ENCODE peak calls at places on chromosomes 13 and 19, in four cellular contexts. One of them, this sample, is unnamed.

GRCh38 chr13:25929816-25930215 is 122.0 kb downstream of the SHISA2 start:
- DNase-seq in IMR-90: no peak
- DNase-seq in ascending aorta: no peak
- DNase-seq in choroid plexus epithelial cell: no peak
- DNase-seq in this sample: no peak

GRCh38 chr19:20247016-20247683 is 80.1 kb downstream of the ZNF486 start:
- DNase-seq in ascending aorta: no peak
- DNase-seq in IMR-90: no peak
- DNase-seq in choroid plexus epithelial cell: peak
- DNase-seq in this sample: no peak

GRCh38 chr13:108154421-108154858 is 60.9 kb downstream of the LIG4 start:
- DNase-seq in choroid plexus epithelial cell: peak
- DNase-seq in ascending aorta: no peak
- DNase-seq in IMR-90: no peak
- DNase-seq in this sample: no peak

GRCh38 chr13:46586766-46587509 is 34.0 kb downstream of the LRCH1 start:
- DNase-seq in ascending aorta: no peak
- DNase-seq in IMR-90: no peak
- DNase-seq in choroid plexus epithelial cell: no peak
- DNase-seq in this sample: no peak

GRCh38 chr19:33529094-33529676 is 7.6 kb upstream of the PEPD start:
- DNase-seq in choroid plexus epithelial cell: no peak
- DNase-seq in ascending aorta: no peak
- DNase-seq in IMR-90: no peak
- DNase-seq in this sample: no peak

GRCh38 chr13:48559638-48560320 is 26.9 kb upstream of the RCBTB2 start:
- DNase-seq in ascending aorta: no peak
- DNase-seq in choroid plexus epithelial cell: peak
- DNase-seq in IMR-90: peak
- DNase-seq in this sample: no peak

GRCh38 chr13:110023729-110024645 is 237.6 kb upstream of the IRS2 start:
- DNase-seq in ascending aorta: peak
- DNase-seq in choroid plexus epithelial cell: peak
- DNase-seq in IMR-90: peak
- DNase-seq in this sample: no peak

GRCh38 chr13:27037171-27037570 is 134.4 kb downstream of the USP12 start:
- DNase-seq in ascending aorta: no peak
- DNase-seq in choroid plexus epithelial cell: no peak
- DNase-seq in IMR-90: no peak
- DNase-seq in this sample: no peak

GRCh38 chr19:33435706-33436359 is 62.3 kb downstream of the CEBPG start:
- DNase-seq in ascending aorta: no peak
- DNase-seq in choroid plexus epithelial cell: no peak
- DNase-seq in IMR-90: no peak
- DNase-seq in this sample: no peak

GRCh38 chr13:70960841-70961443 is 852.7 kb upstream of the KLHL1 start:
- DNase-seq in choroid plexus epithelial cell: peak
- DNase-seq in IMR-90: peak
- DNase-seq in ascending aorta: no peak
- DNase-seq in this sample: no peak

GRCh38 chr19:10864538-10864899 is 6.8 kb upstream of the CARM1 start:
- DNase-seq in choroid plexus epithelial cell: peak
- DNase-seq in ascending aorta: peak
- DNase-seq in IMR-90: peak
- DNase-seq in this sample: no peak

GRCh38 chr13:114143806-114144605 is 11.6 kb upstream of the RASA3 start:
- DNase-seq in IMR-90: no peak
- DNase-seq in ascending aorta: no peak
- DNase-seq in choroid plexus epithelial cell: no peak
- DNase-seq in this sample: no peak

GRCh38 chr13:29936051-29936813 is 85.8 kb upstream of the UBL3 start:
- DNase-seq in ascending aorta: no peak
- DNase-seq in IMR-90: no peak
- DNase-seq in choroid plexus epithelial cell: no peak
- DNase-seq in this sample: no peak

GRCh38 chr13:79749985-79750551 is 269.1 kb downstream of the NDFIP2 start:
- DNase-seq in choroid plexus epithelial cell: peak
- DNase-seq in IMR-90: peak
- DNase-seq in ascending aorta: peak
- DNase-seq in this sample: no peak

GRCh38 chr13:29901714-29902631 is 51.6 kb upstream of the UBL3 start:
- DNase-seq in ascending aorta: no peak
- DNase-seq in choroid plexus epithelial cell: peak
- DNase-seq in IMR-90: peak
- DNase-seq in this sample: no peak

GRCh38 chr13:36418022-36418805 is 14.1 kb upstream of the CCNA1 start:
- DNase-seq in choroid plexus epithelial cell: peak
- DNase-seq in IMR-90: peak
- DNase-seq in ascending aorta: no peak
- DNase-seq in this sample: no peak

GRCh38 chr13:36453518-36453917 is 21.2 kb downstream of the CCNA1 start:
- DNase-seq in choroid plexus epithelial cell: peak
- DNase-seq in ascending aorta: no peak
- DNase-seq in IMR-90: peak
- DNase-seq in this sample: no peak

GRCh38 chr19:41174297-41174928 is 18.6 kb upstream of the CYP2S1 start:
- DNase-seq in ascending aorta: no peak
- DNase-seq in IMR-90: no peak
- DNase-seq in choroid plexus epithelial cell: no peak
- DNase-seq in this sample: no peak

GRCh38 chr19:46813570-46814358 is 25.4 kb upstream of the SLC1A5 start:
- DNase-seq in IMR-90: peak
- DNase-seq in ascending aorta: peak
- DNase-seq in choroid plexus epithelial cell: peak
- DNase-seq in this sample: no peak

GRCh38 chr13:101529419-101529818 is 76.9 kb downstream of the ITGBL1 start:
- DNase-seq in ascending aorta: peak
- DNase-seq in choroid plexus epithelial cell: peak
- DNase-seq in IMR-90: peak
- DNase-seq in this sample: no peak

GRCh38 chr13:78602561-78603239 is 652 bp downstream of the POU4F1 start:
- DNase-seq in choroid plexus epithelial cell: no peak
- DNase-seq in ascending aorta: no peak
- DNase-seq in IMR-90: no peak
- DNase-seq in this sample: no peak

GRCh38 chr13:83352391-83352790 is 529.9 kb downstream of the SLITRK1 start:
- DNase-seq in choroid plexus epithelial cell: peak
- DNase-seq in ascending aorta: no peak
- DNase-seq in IMR-90: no peak
- DNase-seq in this sample: no peak

GRCh38 chr13:73533111-73533510 is 474.3 kb downstream of the KLF5 start:
- DNase-seq in IMR-90: no peak
- DNase-seq in ascending aorta: no peak
- DNase-seq in choroid plexus epithelial cell: no peak
- DNase-seq in this sample: no peak

GRCh38 chr19:48512504-48513288 is 1.1 kb upstream of the LMTK3 start:
- DNase-seq in IMR-90: no peak
- DNase-seq in choroid plexus epithelial cell: no peak
- DNase-seq in ascending aorta: no peak
- DNase-seq in this sample: no peak

GRCh38 chr13:24503376-24503690 is 9.2 kb downstream of the PARP4 start:
- DNase-seq in choroid plexus epithelial cell: no peak
- DNase-seq in IMR-90: no peak
- DNase-seq in ascending aorta: no peak
- DNase-seq in this sample: no peak

GRCh38 chr19:5983367-5983955 is 5.5 kb upstream of the RANBP3 start:
- DNase-seq in choroid plexus epithelial cell: no peak
- DNase-seq in ascending aorta: no peak
- DNase-seq in IMR-90: no peak
- DNase-seq in this sample: no peak

GRCh38 chr13:64725492-64725891 is 2504.6 kb downstream of the PCDH9 start:
- DNase-seq in ascending aorta: no peak
- DNase-seq in choroid plexus epithelial cell: no peak
- DNase-seq in IMR-90: no peak
- DNase-seq in this sample: no peak

GRCh38 chr19:1253514-1254080 is 5.2 kb downstream of the MIDN start:
- DNase-seq in choroid plexus epithelial cell: peak
- DNase-seq in IMR-90: peak
- DNase-seq in ascending aorta: no peak
- DNase-seq in this sample: no peak

GRCh38 chr19:41323430-41324125 is 13.6 kb downstream of the CCDC97 start:
- DNase-seq in choroid plexus epithelial cell: peak
- DNase-seq in ascending aorta: peak
- DNase-seq in IMR-90: peak
- DNase-seq in this sample: no peak

GRCh38 chr19:56765107-56765506 is 75.4 kb downstream of the PEG3 start:
- DNase-seq in ascending aorta: no peak
- DNase-seq in choroid plexus epithelial cell: no peak
- DNase-seq in IMR-90: no peak
- DNase-seq in this sample: no peak

GRCh38 chr13:51225034-51225433 is 2.8 kb downstream of the FAM124A start:
- DNase-seq in IMR-90: no peak
- DNase-seq in choroid plexus epithelial cell: peak
- DNase-seq in ascending aorta: no peak
- DNase-seq in this sample: no peak

GRCh38 chr19:33622809-33623511 is 1.2 kb downstream of the CHST8 start:
- DNase-seq in IMR-90: no peak
- DNase-seq in ascending aorta: no peak
- DNase-seq in choroid plexus epithelial cell: no peak
- DNase-seq in this sample: no peak

DNA sequence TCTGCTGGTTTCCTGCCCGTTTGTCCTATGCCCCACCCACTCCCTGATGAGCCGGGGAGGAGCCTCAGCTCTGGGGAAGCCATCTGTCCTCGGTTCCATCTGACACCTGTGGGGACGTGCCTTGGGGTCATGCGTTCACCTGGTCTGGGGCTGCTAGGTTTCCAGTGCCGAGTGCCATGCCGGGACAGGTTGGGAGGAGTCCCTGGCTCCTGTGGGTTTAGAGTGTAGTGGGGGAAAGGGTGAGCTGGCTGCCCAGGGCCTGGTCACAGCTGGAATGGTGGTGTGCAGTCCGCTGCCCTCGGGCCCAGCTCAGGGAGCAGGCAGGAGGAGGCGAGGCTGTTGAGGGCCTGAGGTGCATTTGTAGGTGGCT is 2.5 kb downstream of the KDM4B start:
- DNase-seq in ascending aorta: no peak
- DNase-seq in choroid plexus epithelial cell: peak
- DNase-seq in IMR-90: no peak
- DNase-seq in this sample: no peak
- H3K4me3 ChIP-seq in ascending aorta: peak
- H3K4me3 ChIP-seq in choroid plexus epithelial cell: peak
- H3K4me3 ChIP-seq in IMR-90: no peak
- H3K4me3 ChIP-seq in this sample: peak

GRCh38 chr19:19159534-19159933 is 10.5 kb downstream of the MEF2B start:
- DNase-seq in choroid plexus epithelial cell: no peak
- DNase-seq in IMR-90: no peak
- DNase-seq in ascending aorta: no peak
- DNase-seq in this sample: no peak
- H3K4me3 ChIP-seq in choroid plexus epithelial cell: no peak
- H3K4me3 ChIP-seq in IMR-90: no peak
- H3K4me3 ChIP-seq in ascending aorta: no peak
- H3K4me3 ChIP-seq in this sample: no peak

GRCh38 chr19:30339624-30340525 is 32.3 kb upstream of the ZNF536 start:
- DNase-seq in choroid plexus epithelial cell: no peak
- DNase-seq in ascending aorta: no peak
- DNase-seq in IMR-90: no peak
- DNase-seq in this sample: no peak

GRCh38 chr19:30341646-30342201 is 30.5 kb upstream of the ZNF536 start:
- DNase-seq in ascending aorta: no peak
- DNase-seq in IMR-90: no peak
- DNase-seq in choroid plexus epithelial cell: no peak
- DNase-seq in this sample: no peak

GRCh38 chr19:30342901-30343300 is 29.3 kb upstream of the ZNF536 start:
- DNase-seq in IMR-90: no peak
- DNase-seq in choroid plexus epithelial cell: no peak
- DNase-seq in ascending aorta: no peak
- DNase-seq in this sample: no peak

GRCh38 chr19:30338878-30339623 is 33.1 kb upstream of the ZNF536 start:
- DNase-seq in choroid plexus epithelial cell: no peak
- DNase-seq in ascending aorta: no peak
- DNase-seq in IMR-90: no peak
- DNase-seq in this sample: no peak

DNA sequence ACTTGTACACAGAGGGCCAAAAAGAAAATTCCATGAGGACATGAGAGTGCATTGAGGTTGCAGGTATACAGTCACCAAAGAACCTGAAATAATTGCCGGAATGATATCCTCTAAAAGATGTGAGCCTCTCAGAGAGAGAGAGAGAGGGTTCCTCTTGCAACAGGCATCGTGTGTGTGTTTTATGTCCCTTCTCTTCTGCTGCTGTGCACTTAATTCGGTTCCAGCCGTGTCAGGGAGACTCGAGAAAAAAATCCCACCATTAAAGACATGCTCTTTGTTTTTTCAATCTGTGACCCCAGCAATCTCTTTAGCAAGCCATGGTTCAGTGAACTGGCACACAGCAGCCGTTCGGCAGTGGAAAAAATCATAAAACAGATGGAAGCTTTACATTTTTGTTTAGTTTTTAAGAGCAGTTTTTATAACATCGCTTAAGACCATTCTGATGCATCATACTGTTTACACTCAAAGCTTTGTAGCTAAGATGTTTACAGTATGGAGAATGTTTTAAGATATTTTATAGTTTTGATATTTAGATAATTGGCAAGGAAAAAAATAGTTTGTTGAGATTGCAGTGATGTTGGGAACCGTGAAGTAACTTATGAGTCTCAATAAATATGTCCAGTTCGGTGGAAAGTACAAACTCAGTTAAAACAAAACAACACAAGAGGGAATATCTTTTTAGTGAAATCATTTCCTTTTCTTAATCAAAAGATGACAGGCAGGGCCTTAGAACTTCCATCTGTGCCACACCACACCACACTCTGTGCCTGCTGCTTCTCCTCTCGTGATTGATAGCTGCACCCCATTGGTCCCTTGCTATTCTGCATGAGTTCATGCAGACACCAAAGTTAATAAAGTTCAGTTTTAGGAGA is 31.2 kb upstream of the ZNF536 start:
- DNase-seq in ascending aorta: no peak
- DNase-seq in IMR-90: no peak
- DNase-seq in choroid plexus epithelial cell: no peak
- DNase-seq in this sample: no peak
- H3K4me3 ChIP-seq in ascending aorta: no peak
- H3K4me3 ChIP-seq in IMR-90: no peak
- H3K4me3 ChIP-seq in choroid plexus epithelial cell: no peak
- H3K4me3 ChIP-seq in this sample: no peak

GRCh38 chr13:33441015-33441414 is 155.5 kb upstream of the STARD13 start:
- DNase-seq in IMR-90: peak
- DNase-seq in ascending aorta: no peak
- DNase-seq in choroid plexus epithelial cell: peak
- DNase-seq in this sample: no peak
- H3K4me3 ChIP-seq in IMR-90: no peak
- H3K4me3 ChIP-seq in ascending aorta: no peak
- H3K4me3 ChIP-seq in choroid plexus epithelial cell: no peak
- H3K4me3 ChIP-seq in this sample: no peak

GRCh38 chr19:39986643-39987042 is 10.2 kb upstream of the ZNF546 start:
- DNase-seq in choroid plexus epithelial cell: no peak
- DNase-seq in IMR-90: no peak
- DNase-seq in ascending aorta: no peak
- DNase-seq in this sample: no peak
- H3K4me3 ChIP-seq in choroid plexus epithelial cell: no peak
- H3K4me3 ChIP-seq in IMR-90: no peak
- H3K4me3 ChIP-seq in ascending aorta: no peak
- H3K4me3 ChIP-seq in this sample: no peak

This sample was measured in esophagus squamous epithelium.